ENCODE peak calls at places on chromosomes 3 and 15, in six cellular contexts. P, F, U, D, M and S are unnamed samples.

GRCh38 chr3:119311191-119311925 is 17.2 kb downstream of the ARHGAP31 start:
- DNase-seq in P (no peak), F (peak; percentile 92), U (peak; percentile 93), D (no peak), M (no peak), S (no peak)

GRCh38 chr15:66461917-66462316 is 35.6 kb downstream of the SNAPC5 start:
- DNase-seq in P (no peak), F (no peak), U (no peak), D (no peak), M (no peak), S (no peak)

GRCh38 chr3:194561306-194561974 is 71.8 kb downstream of the TMEM44 start:
- DNase-seq in P (no peak), F (peak; percentile 82), U (peak; percentile 98), D (no peak), M (no peak), S (no peak)

GRCh38 chr3:99562138-99562537 is 76.3 kb upstream of the COL8A1 start:
- DNase-seq in P (no peak), F (peak; percentile 63), U (peak; percentile 49), D (no peak), M (no peak), S (no peak)

GRCh38 chr15:35690698-35691116 is 144.7 kb upstream of the DPH6 start:
- DNase-seq in P (no peak), F (peak; percentile 94), U (no peak), D (no peak), M (no peak), S (no peak)

GRCh38 chr15:75782926-75783325 is 60.3 kb upstream of the UBE2Q2 start:
- DNase-seq in P (no peak), F (no peak), U (no peak), D (no peak), M (no peak), S (no peak)

GRCh38 chr3:23320586-23321570 is 117.8 kb downstream of the UBE2E2 start:
- DNase-seq in P (no peak), F (no peak), U (no peak), D (no peak), M (no peak), S (no peak)

GRCh38 chr3:187947927-187948682 is 202.8 kb upstream of the BCL6 start:
- DNase-seq in P (no peak), F (no peak), U (no peak), D (peak; percentile 45), M (no peak), S (no peak)

GRCh38 chr3:55873523-55874254 is 386.6 kb upstream of the WNT5A start:
- DNase-seq in P (no peak), F (peak; percentile 16), U (peak; percentile 50), D (no peak), M (no peak), S (no peak)

GRCh38 chr15:73688455-73688854 is 4.3 kb downstream of the CD276 start:
- DNase-seq in P (no peak), F (peak; percentile 38), U (peak; percentile 34), D (no peak), M (no peak), S (peak; percentile 28)

GRCh38 chr3:126704494-126705214 is 614 bp downstream of the CHCHD6 start:
- DNase-seq in P (no peak), F (peak; percentile 14), U (peak; percentile 29), D (no peak), M (no peak), S (no peak)

GRCh38 chr3:191952609-191953008 is 491.6 kb downstream of the PYDC2 start:
- DNase-seq in P (no peak), F (no peak), U (no peak), D (no peak), M (no peak), S (peak; percentile 72)

GRCh38 chr3:16447156-16447555 is 66.3 kb downstream of the RFTN1 start:
- DNase-seq in P (no peak), F (no peak), U (no peak), D (no peak), M (no peak), S (no peak)

GRCh38 chr15:64635486-64635815 is 139.9 kb downstream of the RBPMS2 start:
- DNase-seq in P (no peak), F (peak; percentile 72), U (peak; percentile 14), D (no peak), M (no peak), S (no peak)

GRCh38 chr3:57971975-57972374 is 36.2 kb upstream of the FLNB start:
- DNase-seq in P (no peak), F (no peak), U (no peak), D (no peak), M (no peak), S (no peak)

GRCh38 chr3:142644502-142644901 is 48.3 kb downstream of the PLS1 start:
- DNase-seq in P (no peak), F (no peak), U (no peak), D (no peak), M (no peak), S (no peak)

GRCh38 chr3:102018544-102018943 is 169.2 kb downstream of the NFKBIZ start:
- DNase-seq in P (no peak), F (no peak), U (no peak), D (no peak), M (no peak), S (no peak)

GRCh38 chr15:62483817-62484216 is 318.7 kb upstream of the C2CD4B start:
- DNase-seq in P (no peak), F (no peak), U (no peak), D (peak; percentile 64), M (no peak), S (no peak)

GRCh38 chr15:50698101-50698500 is 11.5 kb upstream of the TRPM7 start:
- DNase-seq in P (no peak), F (peak; percentile 24), U (no peak), D (no peak), M (no peak), S (no peak)

GRCh38 chr3:40044487-40044886 is 235.1 kb downstream of the MYRIP start:
- DNase-seq in P (no peak), F (peak; percentile 82), U (peak; percentile 89), D (no peak), M (no peak), S (no peak)

GRCh38 chr3:128402319-128402718 is 64.4 kb downstream of the DNAJB8 start:
- DNase-seq in P (no peak), F (no peak), U (no peak), D (no peak), M (no peak), S (no peak)

GRCh38 chr3:108441081-108441507 is 69.3 kb downstream of the MYH15 start:
- DNase-seq in P (no peak), F (no peak), U (no peak), D (no peak), M (no peak), S (no peak)

GRCh38 chr3:9202546-9202945 is 46.9 kb downstream of the SRGAP3 start:
- DNase-seq in P (no peak), F (no peak), U (no peak), D (no peak), M (no peak), S (no peak)

GRCh38 chr3:51395493-51396213 is 4.6 kb downstream of the RBM15B start:
- DNase-seq in P (no peak), F (no peak), U (no peak), D (no peak), M (no peak), S (no peak)

GRCh38 chr3:141060287-141060686 is 9.1 kb downstream of the SPSB4 start:
- DNase-seq in P (no peak), F (no peak), U (no peak), D (no peak), M (no peak), S (no peak)

GRCh38 chr3:192092388-192093005 is 631.5 kb downstream of the PYDC2 start:
- DNase-seq in P (no peak), F (peak; percentile 3), U (no peak), D (no peak), M (no peak), S (no peak)

GRCh38 chr3:25582242-25582641 is 82.5 kb downstream of the TOP2B start:
- DNase-seq in P (no peak), F (peak; percentile 92), U (peak; percentile 96), D (no peak), M (no peak), S (no peak)

GRCh38 chr15:77060560-77060959 is 10.3 kb downstream of the TSPAN3 start:
- DNase-seq in P (no peak), F (peak; percentile 63), U (no peak), D (no peak), M (no peak), S (no peak)

GRCh38 chr15:89912145-89912673 is 543 bp downstream of the ARPIN start:
- DNase-seq in P (no peak), F (peak; percentile 29), U (peak; percentile 40), D (peak; percentile 61), M (no peak), S (peak; percentile 78)

GRCh38 chr3:159987291-159987711 is 1.3 kb upstream of the IL12A start:
- DNase-seq in P (no peak), F (peak; percentile 76), U (peak; percentile 77), D (no peak), M (no peak), S (no peak)

GRCh38 chr3:163552659-163552966 is 1525.7 kb downstream of the SI start:
- DNase-seq in P (no peak), F (no peak), U (no peak), D (no peak), M (no peak), S (peak; percentile 63)

GRCh38 chr3:113104746-113105479 is 106.4 kb upstream of the BOC start:
- DNase-seq in P (no peak), F (no peak), U (no peak), D (no peak), M (no peak), S (no peak)

GRCh38 chr3:38829404-38829803 is 13.4 kb upstream of the SCN10A start:
- DNase-seq in P (no peak), F (peak; percentile 92), U (peak; percentile 79), D (peak; percentile 51), M (no peak), S (no peak)

GRCh38 chr15:72193781-72194396 is 3.7 kb downstream of the GRAMD2A start:
- DNase-seq in P (no peak), F (no peak), U (no peak), D (no peak), M (no peak), S (peak; percentile 9)

GRCh38 chr3:144129536-144130214 is 158.1 kb downstream of the DIPK2A start:
- DNase-seq in P (no peak), F (no peak), U (no peak), D (no peak), M (no peak), S (no peak)

GRCh38 chr15:89445553-89445952 is 50.8 kb downstream of the RHCG start:
- DNase-seq in P (no peak), F (no peak), U (no peak), D (no peak), M (no peak), S (no peak)

GRCh38 chr3:197494366-197495058 is 61.3 kb downstream of the BDH1 start:
- DNase-seq in P (no peak), F (peak; percentile 54), U (no peak), D (no peak), M (no peak), S (no peak)

GRCh38 chr15:74201656-74202420 is 749 bp downstream of the STRA6 start:
- DNase-seq in P (no peak), F (peak; percentile 69), U (peak; percentile 47), D (no peak), M (no peak), S (no peak)

GRCh38 chr15:69679623-69680228 is 227.1 kb downstream of the RPLP1 start:
- DNase-seq in P (no peak), F (no peak), U (no peak), D (no peak), M (peak; percentile 64), S (no peak)